ENCODE peak calls at places on chromosomes 4 and X, in six cellular contexts. O, X, J, B, S and W are unnamed samples.

GRCh38 chr4:78592104-78592783 is 40.7 kb downstream of the ANXA3 start:
- DNase-seq in O (no peak), X (no peak), J (no peak), B (no peak), S (no peak), W (no peak)

GRCh38 chr4:110091426-110091825 is 107.0 kb downstream of the ELOVL6 start:
- DNase-seq in O (no peak), X (no peak), J (peak), B (no peak), S (no peak), W (no peak)

GRCh38 chrX:634306-634958 is 3.8 kb downstream of the SHOX start:
- DNase-seq in O (peak), X (no peak), J (no peak), B (no peak), S (no peak), W (peak)

GRCh38 chr4:3688018-3688998 is 77.9 kb upstream of the ADRA2C start:
- DNase-seq in O (no peak), X (no peak), J (no peak), B (no peak), S (peak), W (peak)

GRCh38 chr4:2047781-2048581 is 11.1 kb upstream of the NAT8L start:
- DNase-seq in O (peak), X (no peak), J (no peak), B (no peak), S (peak), W (no peak)

GRCh38 chrX:77143907-77144306 is 303.3 kb upstream of the FGF16 start:
- DNase-seq in O (no peak), X (no peak), J (no peak), B (no peak), S (no peak), W (no peak)

GRCh38 chr4:31655328-31655727 is 935.2 kb downstream of the PCDH7 start:
- DNase-seq in O (no peak), X (no peak), J (no peak), B (no peak), S (no peak), W (no peak)

GRCh38 chr4:80138556-80139538 is 58.5 kb upstream of the PRDM8 start:
- DNase-seq in O (no peak), X (no peak), J (no peak), B (no peak), S (no peak), W (no peak)

GRCh38 chr4:108794136-108794535 is 31.3 kb upstream of the ETNPPL start:
- DNase-seq in O (no peak), X (no peak), J (no peak), B (no peak), S (no peak), W (no peak)

GRCh38 chr4:31803511-31804195 is 1083.5 kb downstream of the PCDH7 start:
- DNase-seq in O (no peak), X (no peak), J (no peak), B (no peak), S (no peak), W (no peak)

GRCh38 chr4:2964077-2964471 is 703 bp downstream of the GRK4 start:
- DNase-seq in O (no peak), X (no peak), J (no peak), B (no peak), S (no peak), W (no peak)

GRCh38 chr4:118351851-118352827 is 664 bp downstream of the PRSS12 start:
- DNase-seq in O (peak), X (no peak), J (peak), B (peak), S (peak), W (peak)

GRCh38 chrX:1401611-1402430 is 9.9 kb upstream of the SLC25A6 start:
- DNase-seq in O (no peak), X (peak), J (no peak), B (no peak), S (peak), W (peak)

GRCh38 chrX:28787206-28787605 is 200.0 kb downstream of the IL1RAPL1 start:
- DNase-seq in O (no peak), X (no peak), J (peak), B (no peak), S (no peak), W (no peak)

GRCh38 chr4:89099034-89099433 is 12.3 kb upstream of the TIGD2 start:
- DNase-seq in O (no peak), X (no peak), J (no peak), B (no peak), S (no peak), W (no peak)

GRCh38 chr4:87555751-87556619 is 26.8 kb upstream of the SPARCL1 start:
- DNase-seq in O (no peak), X (no peak), J (no peak), B (no peak), S (no peak), W (no peak)

GRCh38 chr4:112222219-112222955 is 9.2 kb upstream of the AP1AR start:
- DNase-seq in O (no peak), X (no peak), J (no peak), B (no peak), S (no peak), W (no peak)

GRCh38 chr4:55074386-55074785 is 51.0 kb downstream of the KDR start:
- DNase-seq in O (no peak), X (no peak), J (no peak), B (no peak), S (no peak), W (no peak)

GRCh38 chr4:55071951-55072350 is 53.4 kb downstream of the KDR start:
- DNase-seq in O (no peak), X (no peak), J (no peak), B (no peak), S (no peak), W (no peak)

GRCh38 chr4:55068522-55068921 is 56.9 kb downstream of the KDR start:
- DNase-seq in O (no peak), X (no peak), J (no peak), B (no peak), S (no peak), W (no peak)

GRCh38 chr4:55066018-55066417 is 59.4 kb downstream of the KDR start:
- DNase-seq in O (no peak), X (no peak), J (no peak), B (no peak), S (no peak), W (no peak)

DNA sequence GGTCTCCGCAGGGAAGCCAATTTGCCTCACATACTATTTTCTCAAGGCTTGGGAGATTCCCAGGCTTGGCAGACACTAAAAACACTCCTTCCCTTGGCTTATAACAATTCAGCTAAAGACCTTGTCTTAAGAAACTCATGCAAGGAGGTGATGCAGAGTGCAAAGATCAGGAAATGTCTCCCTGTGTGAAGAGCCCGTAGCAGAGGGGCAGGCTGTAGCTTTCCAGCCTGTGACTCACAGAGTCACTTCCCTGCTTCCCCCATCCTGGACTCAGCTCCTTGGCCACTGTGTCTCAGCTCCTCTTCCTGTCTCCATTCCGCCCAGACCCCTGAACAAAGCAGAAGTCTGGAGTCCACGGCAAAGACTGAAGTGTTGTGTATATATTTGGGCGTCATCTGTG is 56.1 kb downstream of the KDR start:
- DNase-seq in O (no peak), X (no peak), J (no peak), B (no peak), S (no peak), W (no peak)
- TF ChIP-seq POLR2A in O (no peak), X (no peak), J (no peak), B (no peak), S (no peak), W (no peak)

DNA sequence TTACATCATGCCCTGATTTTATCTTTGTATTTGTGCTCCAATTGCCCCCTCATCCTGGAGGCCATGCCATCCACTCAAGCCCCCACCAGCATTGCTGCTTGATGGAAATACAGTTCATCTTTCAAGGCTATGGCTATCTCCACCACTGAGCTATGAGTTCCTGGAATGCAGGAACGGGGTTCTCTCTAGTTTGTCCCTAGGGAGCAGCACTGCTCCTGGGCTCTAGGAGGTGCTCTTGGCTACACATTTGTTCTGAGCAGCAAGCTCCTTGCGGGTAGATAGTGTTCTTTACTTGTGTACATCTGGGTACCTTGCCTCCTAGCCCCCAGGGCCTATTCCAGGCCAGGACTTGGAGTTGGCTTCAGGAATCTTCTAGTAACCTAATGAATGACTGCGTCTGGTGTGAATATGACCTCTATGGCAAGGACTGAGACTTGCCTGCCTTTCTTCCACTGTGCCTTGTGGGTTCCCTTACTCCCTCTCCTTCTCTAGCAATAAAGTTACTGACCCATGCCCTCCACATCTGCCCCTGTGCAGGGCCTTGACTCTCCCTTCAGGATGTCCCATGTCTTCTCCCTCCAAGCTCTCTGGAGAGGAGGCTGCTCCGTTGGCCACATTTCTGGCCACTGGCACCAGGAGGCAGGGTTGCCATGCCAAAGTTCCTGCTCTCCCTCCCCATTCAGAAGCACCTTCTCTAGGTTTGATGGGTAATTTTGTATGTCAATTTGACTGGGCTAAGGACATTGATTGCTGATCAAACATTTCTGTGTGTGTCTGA is 7.6 kb downstream of the CITED1 start:
- DNase-seq in O (no peak), X (no peak), J (no peak), B (no peak), S (no peak), W (no peak)
- TF ChIP-seq CTCF in O (peak), X (no peak), J (peak), B (no peak), S (no peak), W (peak)

DNA sequence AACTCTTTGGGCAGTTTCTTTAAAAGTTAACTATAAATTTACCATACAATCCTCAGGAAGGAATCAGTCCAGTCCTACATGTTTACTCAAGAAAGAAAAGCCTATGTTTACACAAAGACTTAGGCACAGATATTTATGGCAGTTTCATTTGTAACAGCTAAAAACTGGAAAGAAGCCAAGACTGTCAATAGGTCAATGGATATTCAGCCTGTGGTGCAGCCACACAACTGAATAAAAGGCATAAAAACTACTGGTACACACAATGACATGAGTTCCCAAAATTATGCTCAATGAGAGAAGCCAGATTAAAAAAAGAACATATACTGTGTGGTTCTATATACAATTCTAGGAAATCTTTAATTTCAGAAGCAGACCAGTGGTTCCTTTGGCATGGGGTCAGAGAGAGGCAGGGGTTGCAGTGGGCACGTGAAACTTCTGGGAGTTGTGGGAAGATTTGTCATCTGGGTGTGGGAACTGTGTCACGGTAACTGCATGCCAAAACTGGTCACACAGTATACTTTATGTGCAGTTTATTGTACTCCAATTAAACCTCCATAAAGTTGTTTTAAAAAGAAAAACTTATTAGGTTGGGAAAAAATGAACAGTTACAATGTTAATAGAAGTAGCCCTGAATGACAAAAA is 26.8 kb upstream of the STS start:
- DNase-seq in O (no peak), X (no peak), J (no peak), B (no peak), S (no peak), W (no peak)
- TF ChIP-seq POLR2A in O (no peak), X (no peak), J (no peak), B (no peak), S (no peak), W (no peak)

DNA sequence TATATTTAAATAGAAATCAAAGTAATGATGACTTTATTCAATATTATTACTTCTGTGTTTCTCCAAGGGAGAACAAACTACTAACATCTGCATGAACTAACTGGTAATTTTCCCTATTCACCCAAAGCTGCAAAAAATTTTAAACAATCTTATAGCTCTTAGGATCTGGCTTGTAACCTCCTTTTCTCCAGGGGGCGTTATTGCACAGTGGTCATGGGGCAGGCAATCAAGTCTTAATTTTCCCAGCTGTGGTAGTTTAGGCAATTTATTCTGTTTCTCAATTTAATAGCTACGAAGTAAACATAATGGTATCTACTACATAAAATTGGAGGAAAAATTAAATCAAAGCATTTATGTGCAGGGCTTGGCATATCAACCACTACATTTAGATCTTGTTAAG is 137.5 kb upstream of the GUCY1A1 start:
- DNase-seq in O (no peak), X (no peak), J (no peak), B (no peak), S (no peak), W (no peak)
- TF ChIP-seq CTCF in O (peak), X (no peak), J (peak), B (no peak), S (no peak), W (peak)

GRCh38 chr4:151015458-151016344 is 617 bp upstream of the LRBA start:
- DNase-seq in O (peak), X (peak), J (peak), B (peak), S (peak), W (peak)
- TF ChIP-seq POLR2A in O (peak), X (no peak), J (peak), B (peak), S (peak), W (peak)

GRCh38 chr4:93897559-93897958 is 69.0 kb downstream of the ATOH1 start:
- DNase-seq in O (no peak), X (no peak), J (peak), B (no peak), S (no peak), W (no peak)
- TF ChIP-seq CTCF in O (no peak), X (no peak), J (peak), B (no peak), S (no peak), W (peak)

DNA sequence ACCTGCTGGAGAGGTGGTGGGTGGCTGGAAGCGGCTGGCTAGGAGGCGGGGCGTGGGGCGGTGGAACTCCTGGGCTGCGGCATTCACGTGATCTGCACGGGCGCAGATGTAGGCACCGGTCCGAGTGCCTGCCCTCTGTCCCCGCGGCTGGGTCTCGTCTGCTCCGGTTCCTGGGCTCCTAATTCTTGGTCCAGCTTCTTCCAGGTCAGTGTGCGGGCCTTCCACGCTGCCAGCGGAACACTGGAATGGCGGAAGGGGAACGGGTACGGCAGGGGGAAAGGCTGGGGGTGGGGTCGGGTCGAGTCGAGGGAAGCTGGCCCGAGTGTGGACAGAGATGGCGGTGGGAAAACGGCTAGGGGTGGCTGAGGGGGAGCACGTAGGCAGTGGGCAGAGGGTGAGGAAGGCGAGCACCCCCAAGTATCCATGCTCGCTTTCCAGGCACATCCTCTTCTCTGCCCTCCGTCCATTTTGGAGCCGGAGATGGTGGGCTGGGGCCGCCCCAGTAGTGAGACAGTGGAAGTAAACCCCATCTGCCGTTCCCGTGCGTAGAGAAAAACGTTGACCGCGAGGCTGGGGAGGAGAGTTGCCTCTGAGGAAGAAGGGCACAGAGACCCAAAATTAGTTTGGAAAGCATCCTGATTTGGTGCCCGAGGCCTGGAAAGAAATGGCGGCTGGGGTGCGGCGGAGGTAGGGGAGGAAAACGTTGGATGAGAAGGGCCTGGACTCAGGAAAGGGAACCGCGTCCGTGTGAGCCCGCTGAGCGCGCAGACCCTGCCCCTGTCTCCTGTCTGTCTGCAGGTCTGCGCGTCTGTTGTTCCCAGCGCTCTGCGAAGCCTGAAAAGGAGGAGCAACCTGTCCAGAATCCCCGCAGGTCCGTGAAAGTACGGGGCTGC is at the start of gene TCEAL4:
- DNase-seq in O (peak), X (peak), J (no peak), B (peak), S (peak), W (peak)
- TF ChIP-seq POLR2A in O (no peak), X (no peak), J (no peak), B (peak), S (no peak), W (peak)

GRCh38 chrX:31279359-31279758 is 207.5 kb upstream of the FTHL17 start:
- DNase-seq in O (no peak), X (no peak), J (no peak), B (no peak), S (no peak), W (no peak)
- TF ChIP-seq CTCF in O (peak), X (peak), J (no peak), B (no peak), S (no peak), W (peak)

GRCh38 chrX:102708900-102709299 is 3.3 kb upstream of the GPRASP2 start:
- DNase-seq in O (no peak), X (no peak), J (no peak), B (no peak), S (no peak), W (no peak)

GRCh38 chrX:102711872-102712215 is 404 bp upstream of the GPRASP2 start:
- DNase-seq in O (no peak), X (no peak), J (no peak), B (peak), S (no peak), W (no peak)

GRCh38 chrX:102714994-102715393 is 2.7 kb downstream of the GPRASP2 start:
- DNase-seq in O (peak), X (no peak), J (no peak), B (no peak), S (no peak), W (no peak)

GRCh38 chrX:102712967-102713677 is 874 bp downstream of the GPRASP2 start:
- DNase-seq in O (peak), X (no peak), J (no peak), B (peak), S (peak), W (peak)

DNA sequence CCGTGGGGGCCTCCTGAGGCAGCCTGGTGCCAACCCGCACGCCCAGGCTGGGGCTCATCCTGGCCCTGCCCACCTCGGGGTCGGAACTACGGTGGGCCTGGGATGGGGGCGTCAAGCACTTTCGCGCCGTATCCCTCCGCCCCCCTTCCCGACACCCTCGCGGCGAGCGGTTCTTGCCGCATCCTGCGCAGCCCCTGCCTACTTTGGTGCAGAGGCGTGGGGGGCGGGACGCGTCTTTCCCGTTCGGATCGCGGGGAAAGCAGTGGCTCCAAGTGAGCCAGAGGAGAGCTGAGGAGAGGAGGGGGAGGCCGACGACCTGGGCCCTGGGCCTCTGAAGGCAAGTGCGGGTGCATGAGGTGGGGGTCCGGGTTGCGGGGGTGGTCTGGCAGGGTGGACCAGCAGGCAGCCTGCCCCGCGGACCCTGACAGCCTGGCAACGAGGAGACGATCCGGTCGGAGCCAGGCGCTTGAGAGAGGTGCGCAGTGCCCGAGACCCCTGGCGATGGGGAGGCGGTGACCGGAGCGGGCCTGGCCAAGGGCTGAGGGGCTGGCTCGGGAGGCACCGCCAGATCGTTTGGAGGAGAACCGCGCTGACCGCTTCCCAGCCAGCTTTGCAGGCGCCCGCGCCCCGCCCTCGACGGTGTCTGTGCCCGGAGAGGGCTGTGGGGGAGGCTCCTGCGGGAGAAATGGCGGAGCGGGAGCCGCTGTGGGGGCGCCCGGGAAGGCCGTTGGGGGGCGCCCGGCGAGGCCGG is at the start of gene GPRASP2:
- DNase-seq in O (peak), X (peak), J (no peak), B (peak), S (peak), W (peak)
- TF ChIP-seq POLR2A in O (no peak), X (no peak), J (no peak), B (peak), S (no peak), W (no peak)

GRCh38 chr4:36333303-36333877 is 52.0 kb downstream of the DTHD1 start:
- DNase-seq in O (no peak), X (no peak), J (no peak), B (no peak), S (no peak), W (no peak)
- TF ChIP-seq CTCF in O (no peak), X (no peak), J (no peak), B (no peak), S (no peak), W (no peak)